ENCODE peak calls at places on chromosomes 4 and X, in seven cellular contexts. H, N, Q, M, W, P and Z are unnamed samples.

GRCh38 chrX:49111846-49112245 is 11.7 kb downstream of the GPKOW start:
- DNase-seq in N (no peak), W (no peak), P (no peak), Q (no peak), M (no peak), H (no peak), Z (no peak)

GRCh38 chr4:11286533-11286932 is 142.2 kb downstream of the HS3ST1 start:
- DNase-seq in H (no peak), Q (no peak), P (no peak), N (no peak), M (no peak), W (no peak), Z (no peak)

GRCh38 chr4:55658657-55659056 is 22.6 kb upstream of the NMU start:
- DNase-seq in W (no peak), Q (no peak), H (no peak), N (no peak), M (no peak), P (no peak), Z (no peak)

GRCh38 chrX:102832661-102833060 is 104.4 kb upstream of the RAB40AL start:
- DNase-seq in N (no peak), P (no peak), W (no peak), Q (peak), H (no peak), M (no peak), Z (no peak)

GRCh38 chr4:175346381-175346780 is 428.2 kb downstream of the ADAM29 start:
- DNase-seq in W (no peak), Q (no peak), M (no peak), P (no peak), H (no peak), N (no peak), Z (no peak)

GRCh38 chrX:46444011-46444410 is 101.2 kb downstream of the ZNF674 start:
- DNase-seq in Q (peak), W (no peak), N (no peak), H (no peak), P (peak), M (no peak), Z (no peak)

GRCh38 chrX:123153846-123154335 is 30.2 kb upstream of the GRIA3 start:
- DNase-seq in H (no peak), Q (no peak), M (no peak), N (no peak), W (no peak), P (no peak), Z (no peak)

GRCh38 chr4:175614880-175615279 is 197.2 kb downstream of the GPM6A start:
- DNase-seq in W (no peak), N (no peak), M (no peak), H (no peak), P (no peak), Q (no peak), Z (no peak)

GRCh38 chrX:32597777-32598176 is 613.6 kb downstream of the DMD start:
- DNase-seq in W (no peak), Q (no peak), M (no peak), N (no peak), P (no peak), H (no peak), Z (no peak)

GRCh38 chr4:173230077-173230476 is 61.5 kb downstream of the GALNT7 start:
- DNase-seq in N (no peak), H (no peak), W (no peak), M (no peak), Q (no peak), P (no peak), Z (no peak)

GRCh38 chr4:173235050-173235449 is 66.4 kb downstream of the GALNT7 start:
- DNase-seq in H (no peak), P (no peak), W (no peak), M (no peak), Q (no peak), N (no peak), Z (no peak)

GRCh38 chr4:173227753-173228152 is 59.1 kb downstream of the GALNT7 start:
- DNase-seq in N (no peak), Q (no peak), P (no peak), H (no peak), W (no peak), M (no peak), Z (no peak)

GRCh38 chr4:173237152-173237551 is 68.5 kb downstream of the GALNT7 start:
- DNase-seq in P (no peak), N (no peak), M (no peak), W (no peak), H (no peak), Q (no peak), Z (no peak)

DNA sequence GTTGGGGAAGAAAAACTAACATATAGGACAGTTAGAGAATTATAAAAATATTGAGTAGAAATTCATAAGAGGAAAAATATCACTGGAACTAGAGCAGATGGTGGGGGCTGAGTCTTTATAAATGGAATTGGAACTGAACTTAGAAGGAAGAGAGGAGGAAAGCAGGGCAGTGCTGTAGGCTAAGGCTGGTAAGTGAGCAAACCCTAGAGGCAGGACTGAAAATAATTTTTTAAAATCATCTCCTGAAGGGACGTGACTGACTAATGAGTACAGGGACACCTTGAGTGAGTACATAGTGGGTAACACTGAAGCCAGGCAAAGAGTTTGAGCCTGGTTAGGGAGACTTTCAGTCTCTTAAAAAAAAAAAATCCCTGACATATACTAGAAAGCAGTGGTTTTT is 63.3 kb downstream of the GALNT7 start:
- DNase-seq in W (no peak), H (no peak), P (no peak), M (no peak), Q (peak), N (no peak), Z (no peak)
- TF ChIP-seq CTCF in W (peak), H (no peak), P (peak), M (no peak), Q (peak), N (no peak), Z (no peak)

DNA sequence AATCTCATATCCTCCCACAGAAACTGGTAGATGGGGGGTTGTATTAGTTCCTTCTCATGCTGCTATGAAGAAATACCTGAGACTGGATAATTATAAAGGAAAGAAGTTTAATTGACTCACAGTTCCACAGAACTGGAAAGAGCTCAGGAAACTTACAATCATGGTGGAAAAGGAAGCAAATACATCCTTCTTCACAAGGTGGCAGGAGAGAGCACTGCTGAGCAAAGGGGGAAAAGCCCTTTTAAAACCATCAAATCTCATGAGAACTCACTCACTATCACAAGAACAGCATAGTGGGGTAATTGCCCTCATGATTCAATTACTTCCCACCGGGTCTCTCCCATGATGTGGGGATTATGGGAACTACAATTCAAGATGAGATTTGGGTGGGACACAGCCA is 250.5 kb upstream of the GPRIN3 start:
- DNase-seq in Q (no peak), N (no peak), M (no peak), W (no peak), H (no peak), P (peak), Z (no peak)
- TF ChIP-seq CTCF in Q (peak), N (no peak), M (peak), W (no peak), H (peak), P (peak), Z (peak)

GRCh38 chrX:107845625-107846024 is 20.0 kb downstream of the MID2 start:
- DNase-seq in H (no peak), W (no peak), M (no peak), Q (no peak), P (peak), N (no peak), Z (no peak)

GRCh38 chrX:107851215-107851614 is 25.5 kb downstream of the MID2 start:
- DNase-seq in M (no peak), H (no peak), W (no peak), Q (peak), P (no peak), N (no peak), Z (no peak)

DNA sequence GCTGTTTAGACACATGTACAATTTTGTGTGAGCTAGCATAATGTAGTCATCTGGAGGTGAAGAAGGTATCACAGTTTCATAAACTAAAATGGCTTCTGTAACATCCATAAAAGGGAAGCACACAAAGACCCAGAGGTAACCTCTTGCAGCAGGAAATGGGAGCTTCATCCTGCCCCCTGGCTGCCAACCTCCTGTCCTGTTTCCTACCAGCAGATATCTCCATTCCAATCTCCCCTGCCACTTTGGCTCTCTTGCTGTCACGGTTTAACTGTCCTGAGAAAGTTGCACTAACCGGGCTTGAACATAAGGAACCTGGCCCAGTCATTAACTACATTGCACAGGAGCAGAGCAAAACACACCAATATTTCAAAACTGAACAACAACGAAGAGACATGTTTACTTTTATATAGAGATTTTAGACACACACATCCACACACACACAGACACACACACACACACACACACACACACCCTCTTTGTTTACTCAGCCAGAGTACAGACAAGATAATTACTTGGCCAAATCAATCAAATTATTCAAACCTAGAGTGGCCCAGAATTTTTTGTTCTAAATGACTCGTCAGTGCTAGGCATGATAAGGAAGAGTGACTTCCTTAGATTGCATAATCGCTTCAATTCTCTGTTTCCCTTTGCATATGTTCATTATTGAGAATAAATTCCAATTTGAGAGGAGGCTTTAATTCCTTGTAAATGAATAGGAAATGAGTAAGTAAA is 24.2 kb downstream of the MID2 start:
- DNase-seq in W (no peak), H (no peak), P (no peak), N (no peak), M (no peak), Q (no peak), Z (no peak)
- TF ChIP-seq CTCF in W (peak), H (peak), P (no peak), N (no peak), M (no peak), Q (peak), Z (no peak)

GRCh38 chrX:41480508-41481260 is 33.5 kb downstream of the NYX start:
- DNase-seq in W (peak), M (no peak), P (no peak), H (no peak), N (no peak), Q (no peak), Z (no peak)

GRCh38 chrX:41482153-41482850 is 35.2 kb downstream of the NYX start:
- DNase-seq in P (no peak), W (no peak), H (no peak), Q (peak), M (no peak), N (no peak), Z (no peak)

GRCh38 chrX:41478397-41478911 is 31.3 kb downstream of the NYX start:
- DNase-seq in P (no peak), N (no peak), M (no peak), Q (no peak), H (no peak), W (no peak), Z (no peak)

GRCh38 chrX:41475611-41476241 is 28.6 kb downstream of the NYX start:
- DNase-seq in P (no peak), H (no peak), W (no peak), M (no peak), Q (no peak), N (no peak), Z (no peak)

GRCh38 chrX:41481264-41482109 is 34.3 kb downstream of the NYX start:
- DNase-seq in H (no peak), P (no peak), M (no peak), W (no peak), Q (peak), N (no peak), Z (peak)
- TF ChIP-seq CTCF in H (peak), P (peak), M (peak), W (peak), Q (peak), N (no peak), Z (no peak)

GRCh38 chr4:142293536-142293935 is 552.6 kb downstream of the INPP4B start:
- DNase-seq in M (no peak), Q (peak), W (no peak), H (no peak), N (no peak), P (no peak), Z (no peak)
- TF ChIP-seq CTCF in M (no peak), Q (no peak), W (no peak), H (no peak), N (no peak), P (no peak), Z (no peak)

DNA sequence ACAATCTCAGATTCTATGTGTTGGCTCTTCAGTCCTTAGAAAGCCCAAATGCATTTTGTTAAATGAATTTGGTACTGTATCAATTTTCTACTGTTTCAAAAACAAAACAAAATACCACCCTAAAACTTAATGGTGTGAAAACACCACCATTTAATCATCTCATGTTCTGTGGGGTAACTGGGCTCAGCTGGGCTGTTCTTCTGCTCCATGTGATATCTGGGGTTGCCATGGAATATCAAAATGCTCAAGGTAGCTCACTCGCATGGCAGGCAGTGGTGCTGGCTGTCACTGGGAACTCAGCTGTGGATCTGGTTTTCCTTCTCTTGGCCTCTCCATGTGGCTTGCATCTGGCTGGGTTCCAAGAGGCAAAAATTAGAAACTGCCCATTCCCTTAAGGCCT is 279.1 kb downstream of the STK32B start:
- DNase-seq in H (no peak), M (no peak), N (no peak), P (no peak), Q (no peak), W (no peak), Z (no peak)
- TF ChIP-seq CTCF in H (no peak), M (no peak), N (no peak), P (no peak), Q (no peak), W (no peak), Z (no peak)

GRCh38 chr4:58734030-58734673 is 1624.0 kb upstream of the IGFBP7 start:
- DNase-seq in P (no peak), Q (no peak), M (no peak), W (no peak), H (no peak), N (no peak), Z (no peak)

GRCh38 chr4:58732973-58733372 is 1622.8 kb upstream of the IGFBP7 start:
- DNase-seq in P (peak), M (no peak), N (no peak), Q (no peak), W (no peak), H (no peak), Z (no peak)
- TF ChIP-seq CTCF in P (no peak), M (no peak), N (no peak), Q (no peak), W (no peak), H (no peak), Z (no peak)